ENCODE peak calls at places on chromosomes 2 and 18, in eight cellular contexts. One of them, this sample, is unnamed.

GRCh38 chr2:172100080-172101007 is 2.4 kb downstream of the DLX2 start:
- DNase-seq in stimulated activated naive CD8-positive, alpha-beta T cell treated with anti-CD3 and anti-CD28 coated beads, Interleukin-15, Interleukin-2, amounts not matched to agents 100 U/mL and 50 U/mL, for 24 hours: no peak
- DNase-seq in SJSA1: no peak
- DNase-seq in naive B cell: no peak
- DNase-seq in progenitor cell of endocrine pancreas: no peak
- DNase-seq in GM03348: no peak
- DNase-seq in ELR: no peak
- DNase-seq in stimulated activated CD4-positive, alpha-beta T cell treated with anti-CD3 and anti-CD28 coated beads, Interleukin-2, amount 100 ng/mL, for 24 hours: no peak
- DNase-seq in this sample: peak

GRCh38 chr2:13583609-13584008 is 866.9 kb downstream of the TRIB2 start:
- DNase-seq in stimulated activated naive CD8-positive, alpha-beta T cell treated with anti-CD3 and anti-CD28 coated beads, Interleukin-15, Interleukin-2, amounts not matched to agents 100 U/mL and 50 U/mL, for 24 hours: no peak
- DNase-seq in SJSA1: no peak
- DNase-seq in naive B cell: no peak
- DNase-seq in progenitor cell of endocrine pancreas: no peak
- DNase-seq in GM03348: no peak
- DNase-seq in ELR: no peak
- DNase-seq in stimulated activated CD4-positive, alpha-beta T cell treated with anti-CD3 and anti-CD28 coated beads, Interleukin-2, amount 100 ng/mL, for 24 hours: no peak
- DNase-seq in this sample: no peak

GRCh38 chr2:238847841-238848565 is at the start of gene TWIST2:
- DNase-seq in stimulated activated naive CD8-positive, alpha-beta T cell treated with anti-CD3 and anti-CD28 coated beads, Interleukin-15, Interleukin-2, amounts not matched to agents 100 U/mL and 50 U/mL, for 24 hours: no peak
- DNase-seq in SJSA1: peak
- DNase-seq in naive B cell: no peak
- DNase-seq in progenitor cell of endocrine pancreas: no peak
- DNase-seq in GM03348: peak
- DNase-seq in ELR: peak
- DNase-seq in stimulated activated CD4-positive, alpha-beta T cell treated with anti-CD3 and anti-CD28 coated beads, Interleukin-2, amount 100 ng/mL, for 24 hours: no peak
- DNase-seq in this sample: no peak

GRCh38 chr2:106869512-106870276 is 16.3 kb downstream of the ST6GAL2 start:
- DNase-seq in stimulated activated naive CD8-positive, alpha-beta T cell treated with anti-CD3 and anti-CD28 coated beads, Interleukin-15, Interleukin-2, amounts not matched to agents 100 U/mL and 50 U/mL, for 24 hours: no peak
- DNase-seq in SJSA1: no peak
- DNase-seq in naive B cell: no peak
- DNase-seq in progenitor cell of endocrine pancreas: no peak
- DNase-seq in GM03348: no peak
- DNase-seq in ELR: no peak
- DNase-seq in stimulated activated CD4-positive, alpha-beta T cell treated with anti-CD3 and anti-CD28 coated beads, Interleukin-2, amount 100 ng/mL, for 24 hours: no peak
- DNase-seq in this sample: no peak

GRCh38 chr2:64401501-64401880 is 52.5 kb upstream of the LGALSL start:
- DNase-seq in stimulated activated naive CD8-positive, alpha-beta T cell treated with anti-CD3 and anti-CD28 coated beads, Interleukin-15, Interleukin-2, amounts not matched to agents 100 U/mL and 50 U/mL, for 24 hours: no peak
- DNase-seq in SJSA1: no peak
- DNase-seq in naive B cell: no peak
- DNase-seq in progenitor cell of endocrine pancreas: no peak
- DNase-seq in GM03348: no peak
- DNase-seq in ELR: no peak
- DNase-seq in stimulated activated CD4-positive, alpha-beta T cell treated with anti-CD3 and anti-CD28 coated beads, Interleukin-2, amount 100 ng/mL, for 24 hours: no peak
- DNase-seq in this sample: peak

GRCh38 chr2:205386109-205386508 is 296.2 kb upstream of the NRP2 start:
- DNase-seq in stimulated activated naive CD8-positive, alpha-beta T cell treated with anti-CD3 and anti-CD28 coated beads, Interleukin-15, Interleukin-2, amounts not matched to agents 100 U/mL and 50 U/mL, for 24 hours: no peak
- DNase-seq in SJSA1: no peak
- DNase-seq in naive B cell: no peak
- DNase-seq in progenitor cell of endocrine pancreas: no peak
- DNase-seq in GM03348: peak
- DNase-seq in ELR: no peak
- DNase-seq in stimulated activated CD4-positive, alpha-beta T cell treated with anti-CD3 and anti-CD28 coated beads, Interleukin-2, amount 100 ng/mL, for 24 hours: no peak
- DNase-seq in this sample: no peak

GRCh38 chr2:238644095-238645081 is 203.5 kb upstream of the TWIST2 start:
- DNase-seq in stimulated activated naive CD8-positive, alpha-beta T cell treated with anti-CD3 and anti-CD28 coated beads, Interleukin-15, Interleukin-2, amounts not matched to agents 100 U/mL and 50 U/mL, for 24 hours: peak
- DNase-seq in SJSA1: no peak
- DNase-seq in naive B cell: no peak
- DNase-seq in progenitor cell of endocrine pancreas: no peak
- DNase-seq in GM03348: peak
- DNase-seq in ELR: peak
- DNase-seq in stimulated activated CD4-positive, alpha-beta T cell treated with anti-CD3 and anti-CD28 coated beads, Interleukin-2, amount 100 ng/mL, for 24 hours: no peak
- DNase-seq in this sample: peak

GRCh38 chr2:136378712-136379595 is 261.0 kb upstream of the CXCR4 start:
- DNase-seq in stimulated activated naive CD8-positive, alpha-beta T cell treated with anti-CD3 and anti-CD28 coated beads, Interleukin-15, Interleukin-2, amounts not matched to agents 100 U/mL and 50 U/mL, for 24 hours: peak
- DNase-seq in SJSA1: no peak
- DNase-seq in naive B cell: peak
- DNase-seq in progenitor cell of endocrine pancreas: peak
- DNase-seq in GM03348: peak
- DNase-seq in ELR: peak
- DNase-seq in stimulated activated CD4-positive, alpha-beta T cell treated with anti-CD3 and anti-CD28 coated beads, Interleukin-2, amount 100 ng/mL, for 24 hours: peak
- DNase-seq in this sample: peak

GRCh38 chr2:137228566-137228965 is 463.2 kb downstream of the THSD7B start:
- DNase-seq in stimulated activated naive CD8-positive, alpha-beta T cell treated with anti-CD3 and anti-CD28 coated beads, Interleukin-15, Interleukin-2, amounts not matched to agents 100 U/mL and 50 U/mL, for 24 hours: no peak
- DNase-seq in SJSA1: no peak
- DNase-seq in naive B cell: no peak
- DNase-seq in progenitor cell of endocrine pancreas: no peak
- DNase-seq in GM03348: peak
- DNase-seq in ELR: peak
- DNase-seq in stimulated activated CD4-positive, alpha-beta T cell treated with anti-CD3 and anti-CD28 coated beads, Interleukin-2, amount 100 ng/mL, for 24 hours: no peak
- DNase-seq in this sample: no peak

GRCh38 chr2:145413261-145413660 is 893.3 kb upstream of the ZEB2 start:
- DNase-seq in stimulated activated naive CD8-positive, alpha-beta T cell treated with anti-CD3 and anti-CD28 coated beads, Interleukin-15, Interleukin-2, amounts not matched to agents 100 U/mL and 50 U/mL, for 24 hours: no peak
- DNase-seq in SJSA1: no peak
- DNase-seq in naive B cell: no peak
- DNase-seq in progenitor cell of endocrine pancreas: no peak
- DNase-seq in GM03348: no peak
- DNase-seq in ELR: no peak
- DNase-seq in stimulated activated CD4-positive, alpha-beta T cell treated with anti-CD3 and anti-CD28 coated beads, Interleukin-2, amount 100 ng/mL, for 24 hours: no peak
- DNase-seq in this sample: no peak

GRCh38 chr2:182694189-182694588 is 21.9 kb upstream of the DNAJC10 start:
- DNase-seq in stimulated activated naive CD8-positive, alpha-beta T cell treated with anti-CD3 and anti-CD28 coated beads, Interleukin-15, Interleukin-2, amounts not matched to agents 100 U/mL and 50 U/mL, for 24 hours: no peak
- DNase-seq in SJSA1: no peak
- DNase-seq in naive B cell: no peak
- DNase-seq in progenitor cell of endocrine pancreas: no peak
- DNase-seq in GM03348: no peak
- DNase-seq in ELR: no peak
- DNase-seq in stimulated activated CD4-positive, alpha-beta T cell treated with anti-CD3 and anti-CD28 coated beads, Interleukin-2, amount 100 ng/mL, for 24 hours: no peak
- DNase-seq in this sample: no peak

GRCh38 chr2:42513252-42513918 is 19.6 kb upstream of the KCNG3 start:
- DNase-seq in stimulated activated naive CD8-positive, alpha-beta T cell treated with anti-CD3 and anti-CD28 coated beads, Interleukin-15, Interleukin-2, amounts not matched to agents 100 U/mL and 50 U/mL, for 24 hours: peak
- DNase-seq in SJSA1: no peak
- DNase-seq in naive B cell: no peak
- DNase-seq in progenitor cell of endocrine pancreas: no peak
- DNase-seq in GM03348: peak
- DNase-seq in ELR: peak
- DNase-seq in stimulated activated CD4-positive, alpha-beta T cell treated with anti-CD3 and anti-CD28 coated beads, Interleukin-2, amount 100 ng/mL, for 24 hours: no peak
- DNase-seq in this sample: peak

GRCh38 chr2:224860786-224861185 is 144.6 kb upstream of the CCDC195 start:
- DNase-seq in stimulated activated naive CD8-positive, alpha-beta T cell treated with anti-CD3 and anti-CD28 coated beads, Interleukin-15, Interleukin-2, amounts not matched to agents 100 U/mL and 50 U/mL, for 24 hours: no peak
- DNase-seq in SJSA1: no peak
- DNase-seq in naive B cell: no peak
- DNase-seq in progenitor cell of endocrine pancreas: no peak
- DNase-seq in GM03348: no peak
- DNase-seq in ELR: no peak
- DNase-seq in stimulated activated CD4-positive, alpha-beta T cell treated with anti-CD3 and anti-CD28 coated beads, Interleukin-2, amount 100 ng/mL, for 24 hours: no peak
- DNase-seq in this sample: no peak

GRCh38 chr2:158011055-158011771 is 90.5 kb upstream of the UPP2 start:
- DNase-seq in stimulated activated naive CD8-positive, alpha-beta T cell treated with anti-CD3 and anti-CD28 coated beads, Interleukin-15, Interleukin-2, amounts not matched to agents 100 U/mL and 50 U/mL, for 24 hours: no peak
- DNase-seq in SJSA1: no peak
- DNase-seq in naive B cell: no peak
- DNase-seq in progenitor cell of endocrine pancreas: no peak
- DNase-seq in GM03348: no peak
- DNase-seq in ELR: peak
- DNase-seq in stimulated activated CD4-positive, alpha-beta T cell treated with anti-CD3 and anti-CD28 coated beads, Interleukin-2, amount 100 ng/mL, for 24 hours: no peak
- DNase-seq in this sample: peak

GRCh38 chr18:58385472-58385871 is 243.4 kb downstream of the ALPK2 start:
- DNase-seq in stimulated activated naive CD8-positive, alpha-beta T cell treated with anti-CD3 and anti-CD28 coated beads, Interleukin-15, Interleukin-2, amounts not matched to agents 100 U/mL and 50 U/mL, for 24 hours: no peak
- DNase-seq in SJSA1: peak
- DNase-seq in naive B cell: no peak
- DNase-seq in progenitor cell of endocrine pancreas: no peak
- DNase-seq in GM03348: no peak
- DNase-seq in ELR: no peak
- DNase-seq in stimulated activated CD4-positive, alpha-beta T cell treated with anti-CD3 and anti-CD28 coated beads, Interleukin-2, amount 100 ng/mL, for 24 hours: no peak
- DNase-seq in this sample: no peak

GRCh38 chr2:219968685-219969345 is 341.4 kb downstream of the SLC4A3 start:
- DNase-seq in stimulated activated naive CD8-positive, alpha-beta T cell treated with anti-CD3 and anti-CD28 coated beads, Interleukin-15, Interleukin-2, amounts not matched to agents 100 U/mL and 50 U/mL, for 24 hours: no peak
- DNase-seq in SJSA1: peak
- DNase-seq in naive B cell: no peak
- DNase-seq in progenitor cell of endocrine pancreas: no peak
- DNase-seq in GM03348: peak
- DNase-seq in ELR: peak
- DNase-seq in stimulated activated CD4-positive, alpha-beta T cell treated with anti-CD3 and anti-CD28 coated beads, Interleukin-2, amount 100 ng/mL, for 24 hours: no peak
- DNase-seq in this sample: peak

GRCh38 chr18:3452750-3453539 is 3.0 kb downstream of the TGIF1 start:
- DNase-seq in stimulated activated naive CD8-positive, alpha-beta T cell treated with anti-CD3 and anti-CD28 coated beads, Interleukin-15, Interleukin-2, amounts not matched to agents 100 U/mL and 50 U/mL, for 24 hours: peak
- DNase-seq in SJSA1: no peak
- DNase-seq in naive B cell: no peak
- DNase-seq in progenitor cell of endocrine pancreas: no peak
- DNase-seq in GM03348: no peak
- DNase-seq in ELR: peak
- DNase-seq in stimulated activated CD4-positive, alpha-beta T cell treated with anti-CD3 and anti-CD28 coated beads, Interleukin-2, amount 100 ng/mL, for 24 hours: no peak
- DNase-seq in this sample: no peak

GRCh38 chr2:234961784-234962183 is 10.0 kb downstream of the SH3BP4 start:
- DNase-seq in stimulated activated naive CD8-positive, alpha-beta T cell treated with anti-CD3 and anti-CD28 coated beads, Interleukin-15, Interleukin-2, amounts not matched to agents 100 U/mL and 50 U/mL, for 24 hours: no peak
- DNase-seq in SJSA1: no peak
- DNase-seq in naive B cell: no peak
- DNase-seq in progenitor cell of endocrine pancreas: no peak
- DNase-seq in GM03348: no peak
- DNase-seq in ELR: no peak
- DNase-seq in stimulated activated CD4-positive, alpha-beta T cell treated with anti-CD3 and anti-CD28 coated beads, Interleukin-2, amount 100 ng/mL, for 24 hours: no peak
- DNase-seq in this sample: no peak

GRCh38 chr2:62293490-62294212 is 97.7 kb downstream of the B3GNT2 start:
- DNase-seq in stimulated activated naive CD8-positive, alpha-beta T cell treated with anti-CD3 and anti-CD28 coated beads, Interleukin-15, Interleukin-2, amounts not matched to agents 100 U/mL and 50 U/mL, for 24 hours: no peak
- DNase-seq in SJSA1: no peak
- DNase-seq in naive B cell: no peak
- DNase-seq in progenitor cell of endocrine pancreas: no peak
- DNase-seq in GM03348: peak
- DNase-seq in ELR: no peak
- DNase-seq in stimulated activated CD4-positive, alpha-beta T cell treated with anti-CD3 and anti-CD28 coated beads, Interleukin-2, amount 100 ng/mL, for 24 hours: no peak
- DNase-seq in this sample: peak

GRCh38 chr2:190887089-190887488 is 6.5 kb downstream of the GLS start:
- DNase-seq in stimulated activated naive CD8-positive, alpha-beta T cell treated with anti-CD3 and anti-CD28 coated beads, Interleukin-15, Interleukin-2, amounts not matched to agents 100 U/mL and 50 U/mL, for 24 hours: no peak
- DNase-seq in SJSA1: no peak
- DNase-seq in naive B cell: no peak
- DNase-seq in progenitor cell of endocrine pancreas: no peak
- DNase-seq in GM03348: no peak
- DNase-seq in ELR: peak
- DNase-seq in stimulated activated CD4-positive, alpha-beta T cell treated with anti-CD3 and anti-CD28 coated beads, Interleukin-2, amount 100 ng/mL, for 24 hours: no peak
- DNase-seq in this sample: no peak

GRCh38 chr2:76444732-76445131 is 734.0 kb upstream of the GCFC2 start:
- DNase-seq in stimulated activated naive CD8-positive, alpha-beta T cell treated with anti-CD3 and anti-CD28 coated beads, Interleukin-15, Interleukin-2, amounts not matched to agents 100 U/mL and 50 U/mL, for 24 hours: no peak
- DNase-seq in SJSA1: no peak
- DNase-seq in naive B cell: no peak
- DNase-seq in progenitor cell of endocrine pancreas: no peak
- DNase-seq in GM03348: no peak
- DNase-seq in ELR: no peak
- DNase-seq in stimulated activated CD4-positive, alpha-beta T cell treated with anti-CD3 and anti-CD28 coated beads, Interleukin-2, amount 100 ng/mL, for 24 hours: no peak
- DNase-seq in this sample: no peak

GRCh38 chr18:9531791-9532410 is 56.6 kb downstream of the RALBP1 start:
- DNase-seq in stimulated activated naive CD8-positive, alpha-beta T cell treated with anti-CD3 and anti-CD28 coated beads, Interleukin-15, Interleukin-2, amounts not matched to agents 100 U/mL and 50 U/mL, for 24 hours: no peak
- DNase-seq in SJSA1: no peak
- DNase-seq in naive B cell: no peak
- DNase-seq in progenitor cell of endocrine pancreas: no peak
- DNase-seq in GM03348: no peak
- DNase-seq in ELR: peak
- DNase-seq in stimulated activated CD4-positive, alpha-beta T cell treated with anti-CD3 and anti-CD28 coated beads, Interleukin-2, amount 100 ng/mL, for 24 hours: no peak
- DNase-seq in this sample: no peak

GRCh38 chr2:101081508-101081907 is 69.7 kb downstream of the TBC1D8 start:
- DNase-seq in stimulated activated naive CD8-positive, alpha-beta T cell treated with anti-CD3 and anti-CD28 coated beads, Interleukin-15, Interleukin-2, amounts not matched to agents 100 U/mL and 50 U/mL, for 24 hours: no peak
- DNase-seq in SJSA1: no peak
- DNase-seq in naive B cell: no peak
- DNase-seq in progenitor cell of endocrine pancreas: no peak
- DNase-seq in GM03348: no peak
- DNase-seq in ELR: no peak
- DNase-seq in stimulated activated CD4-positive, alpha-beta T cell treated with anti-CD3 and anti-CD28 coated beads, Interleukin-2, amount 100 ng/mL, for 24 hours: no peak
- DNase-seq in this sample: no peak

GRCh38 chr2:20523053-20523452 is 76.2 kb downstream of the RHOB start:
- DNase-seq in stimulated activated naive CD8-positive, alpha-beta T cell treated with anti-CD3 and anti-CD28 coated beads, Interleukin-15, Interleukin-2, amounts not matched to agents 100 U/mL and 50 U/mL, for 24 hours: no peak
- DNase-seq in SJSA1: no peak
- DNase-seq in naive B cell: no peak
- DNase-seq in progenitor cell of endocrine pancreas: no peak
- DNase-seq in GM03348: no peak
- DNase-seq in ELR: no peak
- DNase-seq in stimulated activated CD4-positive, alpha-beta T cell treated with anti-CD3 and anti-CD28 coated beads, Interleukin-2, amount 100 ng/mL, for 24 hours: no peak
- DNase-seq in this sample: no peak

GRCh38 chr2:16666453-16666801 is 793 bp upstream of the CYRIA start:
- DNase-seq in stimulated activated naive CD8-positive, alpha-beta T cell treated with anti-CD3 and anti-CD28 coated beads, Interleukin-15, Interleukin-2, amounts not matched to agents 100 U/mL and 50 U/mL, for 24 hours: no peak
- DNase-seq in SJSA1: no peak
- DNase-seq in naive B cell: no peak
- DNase-seq in progenitor cell of endocrine pancreas: no peak
- DNase-seq in GM03348: no peak
- DNase-seq in ELR: peak
- DNase-seq in stimulated activated CD4-positive, alpha-beta T cell treated with anti-CD3 and anti-CD28 coated beads, Interleukin-2, amount 100 ng/mL, for 24 hours: no peak
- DNase-seq in this sample: no peak

GRCh38 chr2:169005080-169005598 is 26.0 kb downstream of the ABCB11 start:
- DNase-seq in stimulated activated naive CD8-positive, alpha-beta T cell treated with anti-CD3 and anti-CD28 coated beads, Interleukin-15, Interleukin-2, amounts not matched to agents 100 U/mL and 50 U/mL, for 24 hours: no peak
- DNase-seq in SJSA1: no peak
- DNase-seq in naive B cell: no peak
- DNase-seq in progenitor cell of endocrine pancreas: no peak
- DNase-seq in GM03348: no peak
- DNase-seq in ELR: no peak
- DNase-seq in stimulated activated CD4-positive, alpha-beta T cell treated with anti-CD3 and anti-CD28 coated beads, Interleukin-2, amount 100 ng/mL, for 24 hours: no peak
- DNase-seq in this sample: no peak

GRCh38 chr18:11561293-11561692 is 48.1 kb upstream of the SLC35G4 start:
- DNase-seq in stimulated activated naive CD8-positive, alpha-beta T cell treated with anti-CD3 and anti-CD28 coated beads, Interleukin-15, Interleukin-2, amounts not matched to agents 100 U/mL and 50 U/mL, for 24 hours: no peak
- DNase-seq in SJSA1: no peak
- DNase-seq in naive B cell: no peak
- DNase-seq in progenitor cell of endocrine pancreas: no peak
- DNase-seq in GM03348: no peak
- DNase-seq in ELR: no peak
- DNase-seq in stimulated activated CD4-positive, alpha-beta T cell treated with anti-CD3 and anti-CD28 coated beads, Interleukin-2, amount 100 ng/mL, for 24 hours: no peak
- DNase-seq in this sample: no peak

GRCh38 chr2:141957827-141958440 is 172.9 kb downstream of the LRP1B start:
- DNase-seq in stimulated activated naive CD8-positive, alpha-beta T cell treated with anti-CD3 and anti-CD28 coated beads, Interleukin-15, Interleukin-2, amounts not matched to agents 100 U/mL and 50 U/mL, for 24 hours: no peak
- DNase-seq in SJSA1: no peak
- DNase-seq in naive B cell: no peak
- DNase-seq in progenitor cell of endocrine pancreas: no peak
- DNase-seq in GM03348: no peak
- DNase-seq in ELR: peak
- DNase-seq in stimulated activated CD4-positive, alpha-beta T cell treated with anti-CD3 and anti-CD28 coated beads, Interleukin-2, amount 100 ng/mL, for 24 hours: no peak
- DNase-seq in this sample: no peak

GRCh38 chr2:173752152-173752551 is 213.0 kb downstream of the SP3 start:
- DNase-seq in stimulated activated naive CD8-positive, alpha-beta T cell treated with anti-CD3 and anti-CD28 coated beads, Interleukin-15, Interleukin-2, amounts not matched to agents 100 U/mL and 50 U/mL, for 24 hours: no peak
- DNase-seq in SJSA1: no peak
- DNase-seq in naive B cell: no peak
- DNase-seq in progenitor cell of endocrine pancreas: no peak
- DNase-seq in GM03348: peak
- DNase-seq in ELR: peak
- DNase-seq in stimulated activated CD4-positive, alpha-beta T cell treated with anti-CD3 and anti-CD28 coated beads, Interleukin-2, amount 100 ng/mL, for 24 hours: no peak
- DNase-seq in this sample: no peak

GRCh38 chr2:241112046-241112445 is 10.0 kb upstream of the MTERF4 start:
- DNase-seq in stimulated activated naive CD8-positive, alpha-beta T cell treated with anti-CD3 and anti-CD28 coated beads, Interleukin-15, Interleukin-2, amounts not matched to agents 100 U/mL and 50 U/mL, for 24 hours: no peak
- DNase-seq in SJSA1: no peak
- DNase-seq in naive B cell: no peak
- DNase-seq in progenitor cell of endocrine pancreas: no peak
- DNase-seq in GM03348: no peak
- DNase-seq in ELR: no peak
- DNase-seq in stimulated activated CD4-positive, alpha-beta T cell treated with anti-CD3 and anti-CD28 coated beads, Interleukin-2, amount 100 ng/mL, for 24 hours: no peak
- DNase-seq in this sample: no peak

GRCh38 chr18:13276530-13277520 is 58.3 kb downstream of the LDLRAD4 start:
- DNase-seq in stimulated activated naive CD8-positive, alpha-beta T cell treated with anti-CD3 and anti-CD28 coated beads, Interleukin-15, Interleukin-2, amounts not matched to agents 100 U/mL and 50 U/mL, for 24 hours: no peak
- DNase-seq in SJSA1: no peak
- DNase-seq in naive B cell: no peak
- DNase-seq in progenitor cell of endocrine pancreas: no peak
- DNase-seq in GM03348: no peak
- DNase-seq in ELR: no peak
- DNase-seq in stimulated activated CD4-positive, alpha-beta T cell treated with anti-CD3 and anti-CD28 coated beads, Interleukin-2, amount 100 ng/mL, for 24 hours: no peak
- DNase-seq in this sample: no peak

GRCh38 chr2:54657664-54658083 is 65.8 kb upstream of the EML6 start:
- DNase-seq in stimulated activated naive CD8-positive, alpha-beta T cell treated with anti-CD3 and anti-CD28 coated beads, Interleukin-15, Interleukin-2, amounts not matched to agents 100 U/mL and 50 U/mL, for 24 hours: peak
- DNase-seq in SJSA1: no peak
- DNase-seq in naive B cell: no peak
- DNase-seq in progenitor cell of endocrine pancreas: peak
- DNase-seq in GM03348: peak
- DNase-seq in ELR: peak
- DNase-seq in stimulated activated CD4-positive, alpha-beta T cell treated with anti-CD3 and anti-CD28 coated beads, Interleukin-2, amount 100 ng/mL, for 24 hours: peak
- DNase-seq in this sample: peak

GRCh38 chr2:64408031-64408430 is 45.9 kb upstream of the LGALSL start:
- DNase-seq in stimulated activated naive CD8-positive, alpha-beta T cell treated with anti-CD3 and anti-CD28 coated beads, Interleukin-15, Interleukin-2, amounts not matched to agents 100 U/mL and 50 U/mL, for 24 hours: no peak
- DNase-seq in SJSA1: no peak
- DNase-seq in naive B cell: no peak
- DNase-seq in progenitor cell of endocrine pancreas: no peak
- DNase-seq in GM03348: no peak
- DNase-seq in ELR: no peak
- DNase-seq in stimulated activated CD4-positive, alpha-beta T cell treated with anti-CD3 and anti-CD28 coated beads, Interleukin-2, amount 100 ng/mL, for 24 hours: no peak
- DNase-seq in this sample: no peak

GRCh38 chr18:14908541-14908940 is 160.6 kb downstream of the ANKRD30B start:
- DNase-seq in stimulated activated naive CD8-positive, alpha-beta T cell treated with anti-CD3 and anti-CD28 coated beads, Interleukin-15, Interleukin-2, amounts not matched to agents 100 U/mL and 50 U/mL, for 24 hours: no peak
- DNase-seq in SJSA1: no peak
- DNase-seq in naive B cell: no peak
- DNase-seq in progenitor cell of endocrine pancreas: no peak
- DNase-seq in GM03348: peak
- DNase-seq in ELR: no peak
- DNase-seq in stimulated activated CD4-positive, alpha-beta T cell treated with anti-CD3 and anti-CD28 coated beads, Interleukin-2, amount 100 ng/mL, for 24 hours: no peak
- DNase-seq in this sample: no peak